ENCODE peak calls at places on chromosome 5, in six cellular contexts. L, T, U, K, A and D are unnamed samples.

GRCh38 chr5:59629561-59629960 is 264.0 kb downstream of the PDE4D start:
- DNase-seq in U (no peak), A (no peak), K (no peak), T (no peak), L (no peak), D (no peak)

GRCh38 chr5:6950250-6950649 is 237.0 kb downstream of the TENT4A start:
- DNase-seq in T (no peak), A (no peak), L (no peak), K (no peak), U (no peak), D (no peak)

GRCh38 chr5:76457685-76458491 is 54.8 kb downstream of the IQGAP2 start:
- DNase-seq in K (no peak), U (no peak), T (no peak), A (no peak), L (no peak), D (no peak)

GRCh38 chr5:74762599-74762998 is 4.3 kb downstream of the GFM2 start:
- DNase-seq in K (no peak), T (no peak), U (no peak), L (no peak), A (no peak), D (peak)

GRCh38 chr5:76867027-76867426 is 17.2 kb downstream of the S100Z start:
- DNase-seq in L (no peak), U (no peak), T (no peak), A (no peak), K (no peak), D (no peak)

GRCh38 chr5:180090769-180091546 is 19.4 kb upstream of the RNF130 start:
- DNase-seq in L (no peak), T (no peak), U (no peak), A (peak), K (no peak), D (peak)

GRCh38 chr5:36739751-36740221 is 133.4 kb downstream of the SLC1A3 start:
- DNase-seq in T (peak), K (no peak), L (peak), A (peak), U (no peak), D (peak)

GRCh38 chr5:31470608-31471007 is 61.3 kb downstream of the DROSHA start:
- DNase-seq in T (peak), L (peak), A (no peak), U (peak), K (no peak), D (peak)

GRCh38 chr5:59390074-59390659 is 503.4 kb downstream of the PDE4D start:
- DNase-seq in T (peak), L (no peak), U (no peak), A (peak), K (no peak), D (peak)

GRCh38 chr5:127440831-127441230 is 76.6 kb upstream of the PRRC1 start:
- DNase-seq in A (no peak), T (no peak), L (no peak), U (no peak), K (no peak), D (no peak)

GRCh38 chr5:160469156-160470144 is 47.8 kb downstream of the PTTG1 start:
- DNase-seq in U (no peak), A (no peak), K (no peak), T (no peak), L (no peak), D (no peak)
- H3K4me3 ChIP-seq in U (no peak), A (no peak), K (no peak), T (peak), L (peak), D (no peak)

GRCh38 chr5:108078882-108079281 is 303.0 kb downstream of the FBXL17 start:
- DNase-seq in T (no peak), U (no peak), A (peak), K (no peak), L (no peak), D (no peak)

GRCh38 chr5:108078345-108078744 is 303.6 kb downstream of the FBXL17 start:
- DNase-seq in U (no peak), T (no peak), L (no peak), K (no peak), A (peak), D (no peak)

GRCh38 chr5:108081707-108082106 is 300.2 kb downstream of the FBXL17 start:
- DNase-seq in T (no peak), L (no peak), K (no peak), U (no peak), A (no peak), D (no peak)

GRCh38 chr5:108079754-108080153 is 302.1 kb downstream of the FBXL17 start:
- DNase-seq in U (no peak), K (no peak), T (no peak), A (peak), L (no peak), D (no peak)

DNA sequence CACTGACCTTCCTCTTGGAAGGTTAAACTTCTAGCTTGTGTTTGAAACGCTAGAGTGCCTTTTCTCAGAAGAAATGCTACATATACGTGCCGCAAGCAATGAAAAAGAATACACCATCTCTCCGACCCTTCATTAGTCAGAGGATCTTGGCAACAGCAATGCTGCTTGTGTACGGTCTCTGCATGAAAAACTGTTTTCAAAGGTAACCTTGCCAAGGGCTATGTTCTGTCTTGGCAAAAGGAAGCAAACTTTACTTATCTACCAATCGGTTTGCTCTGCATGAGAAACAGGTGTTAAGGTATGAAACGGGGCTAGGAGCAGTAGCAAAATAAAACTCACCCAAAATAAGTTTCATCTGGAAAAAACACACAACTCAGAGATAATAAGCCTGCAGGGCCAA is 297.8 kb downstream of the FBXL17 start:
- DNase-seq in U (no peak), L (no peak), A (peak), K (no peak), T (no peak), D (peak)
- H3K4me3 ChIP-seq in U (no peak), L (no peak), A (no peak), K (no peak), T (no peak), D (no peak)

GRCh38 chr5:73412597-73412988 is 36.0 kb downstream of the FOXD1 start:
- DNase-seq in K (no peak), T (no peak), A (no peak), U (no peak), L (no peak), D (peak)

GRCh38 chr5:73417307-73418035 is 31.1 kb downstream of the FOXD1 start:
- DNase-seq in A (no peak), U (no peak), K (no peak), L (no peak), T (no peak), D (no peak)

GRCh38 chr5:73418244-73418691 is 30.3 kb downstream of the FOXD1 start:
- DNase-seq in K (no peak), L (no peak), U (no peak), A (no peak), T (no peak), D (no peak)

GRCh38 chr5:73415171-73415570 is 33.4 kb downstream of the FOXD1 start:
- DNase-seq in K (no peak), L (no peak), T (no peak), U (no peak), A (no peak), D (no peak)

DNA sequence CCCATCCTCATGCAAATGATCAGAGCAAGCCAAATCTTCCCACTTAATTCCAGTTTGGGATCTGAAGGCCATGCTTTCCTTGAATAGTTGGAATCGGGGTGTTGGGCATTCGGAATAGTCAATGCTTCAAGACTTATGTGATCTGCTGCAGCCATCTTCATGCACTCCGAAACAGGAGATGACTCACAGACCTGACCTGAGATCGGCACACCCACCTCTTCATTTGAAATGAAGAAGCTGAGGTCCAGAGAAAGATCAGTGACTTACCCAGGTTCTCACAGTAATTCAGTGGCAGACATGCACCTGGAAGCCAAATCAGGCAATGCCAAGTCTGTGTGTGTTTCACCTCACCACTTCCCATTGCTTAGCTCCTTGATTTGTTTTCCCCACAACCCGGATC is 33.0 kb downstream of the FOXD1 start:
- DNase-seq in U (no peak), A (no peak), T (no peak), K (no peak), L (no peak), D (no peak)
- H3K4me3 ChIP-seq in U (no peak), A (no peak), T (no peak), K (no peak), L (no peak), D (no peak)

GRCh38 chr5:68345595-68345994 is 130.0 kb downstream of the PIK3R1 start:
- DNase-seq in K (no peak), A (no peak), L (no peak), T (no peak), U (no peak), D (no peak)

GRCh38 chr5:68344447-68345111 is 129.0 kb downstream of the PIK3R1 start:
- DNase-seq in L (no peak), T (no peak), A (no peak), U (no peak), K (no peak), D (peak)

GRCh38 chr5:68343421-68343826 is 127.9 kb downstream of the PIK3R1 start:
- DNase-seq in U (no peak), K (no peak), A (no peak), L (peak), T (no peak), D (peak)

GRCh38 chr5:68347549-68347948 is 132.0 kb downstream of the PIK3R1 start:
- DNase-seq in K (no peak), U (no peak), A (no peak), T (no peak), L (no peak), D (no peak)

DNA sequence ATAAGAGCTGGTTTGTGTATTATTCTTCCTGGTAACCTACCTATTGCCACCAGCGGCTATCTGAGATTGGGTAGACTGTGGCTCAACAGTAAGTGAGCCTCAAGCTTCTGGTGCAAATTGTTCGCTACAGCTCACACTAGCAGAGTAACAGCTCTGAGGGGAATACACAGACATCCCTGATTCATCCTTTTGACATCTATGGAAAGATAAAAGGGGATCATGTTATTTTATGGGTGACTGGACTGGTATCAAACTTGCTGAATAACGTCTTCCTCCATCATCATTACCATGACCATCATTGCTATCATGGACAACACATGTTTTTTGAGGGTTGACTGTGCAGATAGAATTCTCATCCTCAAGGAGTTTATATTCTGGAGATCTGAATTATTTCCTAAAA is 129.6 kb downstream of the PIK3R1 start:
- DNase-seq in U (no peak), T (no peak), A (no peak), K (no peak), L (no peak), D (no peak)
- H3K4me3 ChIP-seq in U (no peak), T (no peak), A (no peak), K (no peak), L (no peak), D (no peak)

GRCh38 chr5:159463590-159464321 is 133.5 kb upstream of the IL12B start:
- DNase-seq in U (no peak), T (no peak), K (peak), A (no peak), L (no peak), D (peak)

GRCh38 chr5:159467666-159468065 is 137.4 kb upstream of the IL12B start:
- DNase-seq in L (no peak), T (no peak), K (no peak), U (no peak), A (no peak), D (no peak)

GRCh38 chr5:159465604-159466003 is 135.3 kb upstream of the IL12B start:
- DNase-seq in K (no peak), L (no peak), U (no peak), A (no peak), T (no peak), D (no peak)

GRCh38 chr5:159475026-159475425 is 144.7 kb upstream of the IL12B start:
- DNase-seq in T (no peak), K (no peak), L (no peak), A (no peak), U (no peak), D (no peak)

DNA sequence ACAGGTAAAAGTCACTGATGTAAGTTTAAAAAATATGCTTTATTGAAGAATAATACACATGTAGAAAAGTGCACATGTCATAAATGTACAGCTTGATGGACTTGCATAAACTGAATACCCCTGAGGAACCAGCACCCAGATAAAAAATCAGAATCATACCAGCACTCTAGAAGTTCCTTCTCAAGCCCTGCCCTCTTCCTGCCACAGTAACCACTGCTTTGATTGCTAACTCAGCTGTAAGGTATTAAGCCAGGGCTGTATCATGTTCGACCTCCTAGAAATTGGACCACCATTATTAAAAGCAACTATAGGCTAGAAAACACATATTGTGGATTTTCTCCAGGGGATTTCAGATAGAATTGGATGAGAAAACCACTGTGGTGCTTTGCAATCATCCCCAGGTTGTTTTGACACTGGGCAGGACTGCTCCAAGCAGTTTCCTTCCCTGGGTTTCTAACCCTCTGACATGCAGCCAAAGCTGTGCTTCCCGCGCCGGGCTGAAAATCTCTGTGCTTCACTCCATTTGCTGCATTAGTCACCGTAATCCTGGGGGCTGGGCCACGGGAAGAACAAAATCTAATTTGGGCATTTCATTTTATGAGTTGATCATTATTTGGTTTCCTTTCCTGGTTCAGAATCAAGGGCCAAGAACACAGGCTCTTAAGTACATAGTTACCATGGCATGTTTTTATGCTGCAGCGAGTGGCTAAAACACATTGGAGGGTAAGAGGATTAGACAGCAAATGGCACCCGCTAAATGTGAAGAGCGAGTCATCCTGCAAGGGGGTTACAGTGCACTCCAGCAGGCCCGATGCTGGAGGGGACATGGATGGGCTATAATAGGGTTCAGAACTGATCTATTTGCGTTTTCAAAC is 139.4 kb upstream of the IL12B start:
- DNase-seq in A (no peak), T (no peak), K (no peak), L (no peak), U (no peak), D (no peak)
- H3K4me3 ChIP-seq in A (no peak), T (no peak), K (no peak), L (no peak), U (no peak), D (no peak)

GRCh38 chr5:177501874-177502678 is 4.7 kb upstream of the PDLIM7 start:
- DNase-seq in T (no peak), K (no peak), A (no peak), U (no peak), L (no peak), D (no peak)
- H3K4me3 ChIP-seq in T (no peak), K (no peak), A (no peak), U (no peak), L (no peak), D (no peak)

GRCh38 chr5:11023970-11024369 is 262.9 kb upstream of the DAP start:
- DNase-seq in U (no peak), A (no peak), K (no peak), T (no peak), L (no peak), D (no peak)

GRCh38 chr5:11026543-11026942 is 265.5 kb upstream of the DAP start:
- DNase-seq in K (no peak), L (no peak), A (no peak), U (no peak), T (no peak), D (no peak)

DNA sequence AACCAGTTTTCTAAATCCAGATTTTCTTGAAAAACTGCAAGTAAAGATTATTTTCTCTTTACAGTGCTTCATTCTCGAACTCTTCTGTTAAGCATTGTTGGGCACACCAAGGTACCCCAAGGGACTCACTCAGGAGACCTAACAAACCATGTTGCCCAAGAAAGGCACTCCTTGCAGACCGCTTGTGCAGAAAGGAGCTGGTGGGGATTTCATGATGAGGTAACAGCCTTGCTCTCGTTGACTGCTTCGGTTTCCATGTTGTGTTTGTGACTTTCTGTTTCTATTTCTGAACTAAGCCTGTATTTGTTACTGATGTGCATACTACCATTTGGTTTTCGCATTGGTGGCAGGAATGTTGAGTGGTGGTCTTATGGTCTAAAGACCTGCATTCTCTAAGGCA is 266.6 kb upstream of the DAP start:
- DNase-seq in T (no peak), L (no peak), A (no peak), U (no peak), K (no peak), D (no peak)
- H3K4me3 ChIP-seq in T (no peak), L (no peak), A (no peak), U (no peak), K (no peak), D (no peak)

DNA sequence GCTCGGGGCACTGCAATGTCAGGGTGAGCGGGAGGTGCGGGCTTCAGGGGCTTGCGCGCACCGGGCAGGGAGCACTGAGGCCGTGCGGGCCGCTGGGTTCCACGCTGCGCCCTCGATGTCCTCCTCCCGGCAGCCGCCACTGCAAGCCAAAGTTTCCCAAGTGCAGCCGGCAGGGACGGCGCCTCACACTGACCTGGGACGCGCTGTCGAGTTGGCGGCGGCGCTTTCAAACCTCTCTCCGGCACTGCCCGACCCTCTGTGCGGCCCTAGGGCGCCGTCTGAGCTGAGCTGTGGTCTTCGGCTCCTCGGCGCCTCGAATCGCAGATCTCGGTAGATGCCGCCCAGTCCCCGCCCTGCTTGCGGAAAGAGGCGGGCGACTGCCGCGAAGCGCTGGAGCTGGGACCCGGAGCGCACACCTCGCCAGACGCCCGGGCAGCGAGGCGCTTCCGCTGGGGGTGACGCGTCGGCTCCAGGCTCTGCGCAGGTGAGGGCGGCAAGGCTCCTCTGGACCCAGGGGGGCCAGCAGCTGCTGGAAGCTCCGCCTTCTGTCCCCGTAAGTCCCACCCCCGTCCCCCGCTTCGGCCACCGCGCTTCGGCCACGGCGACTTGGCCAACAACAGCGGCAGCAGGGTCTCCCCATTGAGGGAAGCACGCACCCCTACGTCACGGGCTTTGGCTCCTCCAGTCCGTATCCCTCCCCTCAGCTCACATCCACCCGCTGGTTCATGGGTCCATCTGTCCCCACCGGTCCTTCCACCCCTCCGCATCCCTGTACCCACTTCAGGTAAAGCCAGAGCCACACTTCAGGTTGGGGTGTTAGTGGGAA is at the start of gene ANKRD34B:
- DNase-seq in L (no peak), A (peak), T (no peak), K (no peak), U (peak), D (no peak)
- H3K4me3 ChIP-seq in L (peak), A (peak), T (peak), K (peak), U (peak), D (peak)

GRCh38 chr5:126351138-126351537 is 72.1 kb upstream of the GRAMD2B start:
- DNase-seq in A (no peak), K (peak), U (no peak), T (no peak), L (no peak), D (peak)

GRCh38 chr5:126354012-126354856 is 69.0 kb upstream of the GRAMD2B start:
- DNase-seq in U (no peak), T (peak), A (no peak), L (no peak), K (peak), D (peak)

DNA sequence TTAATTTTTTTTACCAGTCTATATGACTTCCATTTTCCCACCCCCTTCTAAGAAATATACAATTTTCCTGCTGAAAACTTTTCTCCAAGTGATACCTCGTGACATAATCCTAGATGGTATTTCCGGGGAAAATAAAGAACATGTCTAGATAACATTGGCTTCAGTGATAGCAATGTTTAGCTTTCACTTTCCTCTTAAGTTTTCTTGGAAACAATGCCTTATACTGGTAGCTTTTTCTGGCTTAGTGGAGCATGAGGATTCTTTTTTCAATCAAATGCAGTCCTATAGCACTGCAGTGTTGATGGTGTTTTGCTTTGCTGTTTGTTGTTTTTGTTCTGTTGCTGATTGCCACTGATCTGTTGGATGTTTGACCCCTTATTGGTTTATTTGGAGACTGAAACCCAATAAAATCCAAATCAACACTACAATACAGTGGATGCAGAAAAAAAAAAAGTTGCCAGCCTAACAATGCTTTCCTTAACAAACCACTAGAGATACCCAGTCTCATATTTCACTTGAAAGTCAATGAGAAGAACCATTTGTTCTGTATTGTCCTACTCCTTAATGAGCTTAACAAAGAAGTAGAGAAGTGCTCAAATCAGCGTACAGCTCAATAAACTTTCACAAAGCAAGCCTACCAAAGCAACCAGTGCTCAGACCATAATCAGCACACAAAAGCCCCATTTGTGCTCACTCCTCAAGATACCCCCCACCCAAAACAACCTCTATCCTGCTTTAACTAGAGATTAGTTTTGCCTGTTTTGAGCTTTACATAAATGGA is 74.2 kb upstream of the GRAMD2B start:
- DNase-seq in K (no peak), L (no peak), T (no peak), A (peak), U (no peak), D (peak)
- H3K4me3 ChIP-seq in K (no peak), L (no peak), T (no peak), A (no peak), U (no peak), D (no peak)